ENCODE peak calls at places on chromosome 22, in six cellular contexts. One of them, this sample, is unnamed.

GRCh38 chr22:41919357-41920224 is 4.7 kb upstream of the SHISA8 start:
- DNase-seq in MCF 10A: no peak
- DNase-seq in activated CD8-positive, alpha-beta T cell treated with anti-CD3 and anti-CD28 coated beads for 36 hours: peak; percentile 68
- DNase-seq in esophagus squamous epithelium: no peak
- DNase-seq in sigmoid colon: no peak
- DNase-seq in cardiac fibroblast: peak; percentile 33
- DNase-seq in this sample: peak; percentile 64

GRCh38 chr22:18122254-18122554 is 11.6 kb downstream of the TUBA8 start:
- DNase-seq in activated CD8-positive, alpha-beta T cell treated with anti-CD3 and anti-CD28 coated beads for 36 hours: no peak
- DNase-seq in esophagus squamous epithelium: no peak
- DNase-seq in cardiac fibroblast: no peak
- DNase-seq in MCF 10A: no peak
- DNase-seq in sigmoid colon: no peak
- DNase-seq in this sample: no peak

GRCh38 chr22:26429458-26430238 is 588 bp downstream of the ASPHD2 start:
- DNase-seq in activated CD8-positive, alpha-beta T cell treated with anti-CD3 and anti-CD28 coated beads for 36 hours: peak; percentile 28
- DNase-seq in MCF 10A: no peak
- DNase-seq in cardiac fibroblast: no peak
- DNase-seq in sigmoid colon: no peak
- DNase-seq in esophagus squamous epithelium: no peak
- DNase-seq in this sample: no peak

GRCh38 chr22:39522567-39523300 is 2.4 kb downstream of the ATF4 start:
- DNase-seq in esophagus squamous epithelium: no peak
- DNase-seq in activated CD8-positive, alpha-beta T cell treated with anti-CD3 and anti-CD28 coated beads for 36 hours: peak; percentile 53
- DNase-seq in cardiac fibroblast: peak; percentile 62
- DNase-seq in MCF 10A: peak; percentile 65
- DNase-seq in sigmoid colon: peak; percentile 90
- DNase-seq in this sample: no peak

GRCh38 chr22:33240901-33241300 is 182.7 kb upstream of the SYN3 start:
- DNase-seq in cardiac fibroblast: peak; percentile 2
- DNase-seq in esophagus squamous epithelium: no peak
- DNase-seq in sigmoid colon: no peak
- DNase-seq in activated CD8-positive, alpha-beta T cell treated with anti-CD3 and anti-CD28 coated beads for 36 hours: no peak
- DNase-seq in MCF 10A: peak; percentile 81
- DNase-seq in this sample: no peak

GRCh38 chr22:26276530-26277200 is 107.4 kb downstream of the SEZ6L start:
- DNase-seq in sigmoid colon: no peak
- DNase-seq in cardiac fibroblast: no peak
- DNase-seq in esophagus squamous epithelium: no peak
- DNase-seq in activated CD8-positive, alpha-beta T cell treated with anti-CD3 and anti-CD28 coated beads for 36 hours: no peak
- DNase-seq in MCF 10A: no peak
- DNase-seq in this sample: no peak

GRCh38 chr22:29156507-29156906 is 49.2 kb upstream of the EMID1 start:
- DNase-seq in sigmoid colon: peak; percentile 46
- DNase-seq in cardiac fibroblast: peak; percentile 18
- DNase-seq in activated CD8-positive, alpha-beta T cell treated with anti-CD3 and anti-CD28 coated beads for 36 hours: no peak
- DNase-seq in MCF 10A: no peak
- DNase-seq in esophagus squamous epithelium: no peak
- DNase-seq in this sample: no peak

GRCh38 chr22:43481528-43482309 is 69.9 kb downstream of the MPPED1 start:
- DNase-seq in esophagus squamous epithelium: no peak
- DNase-seq in cardiac fibroblast: no peak
- DNase-seq in MCF 10A: peak; percentile 3
- DNase-seq in activated CD8-positive, alpha-beta T cell treated with anti-CD3 and anti-CD28 coated beads for 36 hours: peak; percentile 61
- DNase-seq in sigmoid colon: no peak
- DNase-seq in this sample: no peak

GRCh38 chr22:39908737-39909136 is 7.9 kb downstream of the GRAP2 start:
- DNase-seq in activated CD8-positive, alpha-beta T cell treated with anti-CD3 and anti-CD28 coated beads for 36 hours: peak; percentile 66
- DNase-seq in MCF 10A: peak; percentile 18
- DNase-seq in sigmoid colon: no peak
- DNase-seq in cardiac fibroblast: no peak
- DNase-seq in esophagus squamous epithelium: no peak
- DNase-seq in this sample: no peak

GRCh38 chr22:40679249-40679963 is at the start of gene MCHR1:
- DNase-seq in esophagus squamous epithelium: no peak
- DNase-seq in MCF 10A: no peak
- DNase-seq in cardiac fibroblast: no peak
- DNase-seq in sigmoid colon: no peak
- DNase-seq in activated CD8-positive, alpha-beta T cell treated with anti-CD3 and anti-CD28 coated beads for 36 hours: no peak
- DNase-seq in this sample: no peak

GRCh38 chr22:22219140-22219996 is 25.2 kb upstream of the VPREB1 start:
- DNase-seq in activated CD8-positive, alpha-beta T cell treated with anti-CD3 and anti-CD28 coated beads for 36 hours: no peak
- DNase-seq in cardiac fibroblast: no peak
- DNase-seq in esophagus squamous epithelium: no peak
- DNase-seq in sigmoid colon: no peak
- DNase-seq in MCF 10A: no peak
- DNase-seq in this sample: no peak

GRCh38 chr22:44191036-44191454 is 10.3 kb downstream of the PARVG start:
- DNase-seq in sigmoid colon: peak; percentile 57
- DNase-seq in activated CD8-positive, alpha-beta T cell treated with anti-CD3 and anti-CD28 coated beads for 36 hours: peak; percentile 88
- DNase-seq in esophagus squamous epithelium: no peak
- DNase-seq in MCF 10A: peak; percentile 28
- DNase-seq in cardiac fibroblast: no peak
- DNase-seq in this sample: no peak

GRCh38 chr22:28904211-28904808 is 20.9 kb downstream of the ZNRF3 start:
- DNase-seq in sigmoid colon: no peak
- DNase-seq in esophagus squamous epithelium: no peak
- DNase-seq in cardiac fibroblast: no peak
- DNase-seq in activated CD8-positive, alpha-beta T cell treated with anti-CD3 and anti-CD28 coated beads for 36 hours: no peak
- DNase-seq in MCF 10A: no peak
- DNase-seq in this sample: no peak

GRCh38 chr22:43526117-43526655 is 114.4 kb downstream of the MPPED1 start:
- DNase-seq in activated CD8-positive, alpha-beta T cell treated with anti-CD3 and anti-CD28 coated beads for 36 hours: no peak
- DNase-seq in cardiac fibroblast: no peak
- DNase-seq in MCF 10A: no peak
- DNase-seq in sigmoid colon: peak; percentile 41
- DNase-seq in esophagus squamous epithelium: no peak
- DNase-seq in this sample: no peak

DNA sequence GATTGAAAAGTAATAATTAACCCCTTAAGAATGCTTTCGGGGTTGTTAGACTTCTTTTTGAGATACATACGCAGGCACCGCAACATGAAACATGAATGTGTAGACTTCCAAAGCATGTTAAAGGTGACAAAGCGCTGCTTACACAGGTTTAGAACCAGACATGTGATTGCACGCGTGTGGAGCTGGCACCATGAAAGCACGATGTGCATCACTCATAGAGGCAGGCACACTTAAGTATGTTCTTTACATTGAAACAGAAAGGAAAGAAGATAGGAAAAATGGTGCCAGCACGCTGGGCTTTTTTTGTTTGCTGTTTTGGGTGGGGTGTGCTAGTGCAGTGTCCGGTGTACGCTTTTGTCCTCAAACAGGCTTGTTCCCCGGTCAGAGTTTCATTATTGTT is 83.6 kb upstream of the PPARA start:
- DNase-seq in esophagus squamous epithelium: no peak
- DNase-seq in cardiac fibroblast: no peak
- DNase-seq in activated CD8-positive, alpha-beta T cell treated with anti-CD3 and anti-CD28 coated beads for 36 hours: no peak
- DNase-seq in sigmoid colon: peak; percentile 63
- DNase-seq in MCF 10A: peak; percentile 78
- DNase-seq in this sample: no peak
- TF ChIP-seq CTCF in esophagus squamous epithelium: no peak
- TF ChIP-seq CTCF in cardiac fibroblast: no peak
- TF ChIP-seq CTCF in activated CD8-positive, alpha-beta T cell treated with anti-CD3 and anti-CD28 coated beads for 36 hours: no peak
- TF ChIP-seq CTCF in sigmoid colon: no peak
- TF ChIP-seq CTCF in MCF 10A: no peak
- TF ChIP-seq CTCF in this sample: no peak

DNA sequence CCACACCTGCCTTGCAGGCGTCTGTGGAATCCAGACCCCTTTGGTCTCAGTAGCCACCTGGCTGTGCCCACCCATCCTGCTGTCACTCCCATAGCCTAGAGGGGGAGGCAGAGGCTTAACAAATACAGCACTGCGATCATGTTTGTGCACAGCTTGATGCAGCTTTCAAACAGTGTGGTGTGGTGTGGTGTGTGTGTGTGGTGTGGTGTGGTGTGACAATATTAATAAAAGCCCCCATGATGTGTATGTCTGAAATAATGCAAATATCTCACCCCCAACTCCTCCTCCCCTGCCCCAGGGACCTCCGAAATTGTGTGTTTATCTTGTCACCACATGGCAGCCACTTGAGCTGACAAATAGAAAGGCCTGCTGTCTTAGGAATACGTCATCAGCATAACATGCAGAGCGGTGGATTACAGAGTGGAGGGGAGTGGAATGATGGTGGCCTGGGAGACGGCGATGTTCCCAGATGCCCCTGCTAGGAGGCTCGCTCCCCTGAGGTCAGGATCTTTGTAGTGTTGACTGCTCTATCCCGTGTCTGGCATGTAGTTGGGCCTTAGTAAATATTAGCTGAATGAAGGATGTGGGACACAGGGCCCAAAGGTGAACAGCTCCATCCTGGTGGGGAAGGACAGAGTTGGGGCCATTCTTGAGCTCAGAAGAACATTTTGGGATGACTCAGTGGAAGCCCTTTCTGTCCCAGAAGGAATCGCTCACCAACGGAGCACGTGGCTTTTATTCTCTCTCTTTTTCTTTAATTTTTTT is 2.8 kb downstream of the PDXP start:
- DNase-seq in cardiac fibroblast: peak; percentile 70
- DNase-seq in activated CD8-positive, alpha-beta T cell treated with anti-CD3 and anti-CD28 coated beads for 36 hours: peak; percentile 35
- DNase-seq in sigmoid colon: no peak
- DNase-seq in esophagus squamous epithelium: no peak
- DNase-seq in MCF 10A: no peak
- DNase-seq in this sample: no peak
- TF ChIP-seq CTCF in cardiac fibroblast: peak; percentile 49
- TF ChIP-seq CTCF in activated CD8-positive, alpha-beta T cell treated with anti-CD3 and anti-CD28 coated beads for 36 hours: peak; percentile 30
- TF ChIP-seq CTCF in sigmoid colon: peak; percentile 11
- TF ChIP-seq CTCF in esophagus squamous epithelium: no peak
- TF ChIP-seq CTCF in MCF 10A: peak; percentile 8
- TF ChIP-seq CTCF in this sample: peak; percentile 49

GRCh38 chr22:48516571-48516970 is 1311.1 kb downstream of the BRD1 start:
- DNase-seq in sigmoid colon: no peak
- DNase-seq in activated CD8-positive, alpha-beta T cell treated with anti-CD3 and anti-CD28 coated beads for 36 hours: no peak
- DNase-seq in esophagus squamous epithelium: no peak
- DNase-seq in cardiac fibroblast: no peak
- DNase-seq in MCF 10A: no peak
- DNase-seq in this sample: no peak

GRCh38 chr22:48513929-48514328 is 1313.7 kb downstream of the BRD1 start:
- DNase-seq in esophagus squamous epithelium: no peak
- DNase-seq in cardiac fibroblast: no peak
- DNase-seq in MCF 10A: no peak
- DNase-seq in activated CD8-positive, alpha-beta T cell treated with anti-CD3 and anti-CD28 coated beads for 36 hours: no peak
- DNase-seq in sigmoid colon: no peak
- DNase-seq in this sample: no peak

GRCh38 chr22:48515571-48516200 is 1312.0 kb downstream of the BRD1 start:
- DNase-seq in sigmoid colon: no peak
- DNase-seq in MCF 10A: no peak
- DNase-seq in activated CD8-positive, alpha-beta T cell treated with anti-CD3 and anti-CD28 coated beads for 36 hours: no peak
- DNase-seq in esophagus squamous epithelium: no peak
- DNase-seq in cardiac fibroblast: no peak
- DNase-seq in this sample: no peak

GRCh38 chr22:48520207-48520606 is 1307.5 kb downstream of the BRD1 start:
- DNase-seq in MCF 10A: no peak
- DNase-seq in esophagus squamous epithelium: no peak
- DNase-seq in sigmoid colon: no peak
- DNase-seq in cardiac fibroblast: no peak
- DNase-seq in activated CD8-positive, alpha-beta T cell treated with anti-CD3 and anti-CD28 coated beads for 36 hours: no peak
- DNase-seq in this sample: no peak

GRCh38 chr22:48517039-48518030 is 1310.3 kb downstream of the BRD1 start:
- DNase-seq in esophagus squamous epithelium: no peak
- DNase-seq in sigmoid colon: peak; percentile 80
- DNase-seq in cardiac fibroblast: no peak
- DNase-seq in MCF 10A: no peak
- DNase-seq in activated CD8-positive, alpha-beta T cell treated with anti-CD3 and anti-CD28 coated beads for 36 hours: no peak
- DNase-seq in this sample: peak; percentile 68
- TF ChIP-seq CTCF in esophagus squamous epithelium: no peak
- TF ChIP-seq CTCF in sigmoid colon: no peak
- TF ChIP-seq CTCF in cardiac fibroblast: no peak
- TF ChIP-seq CTCF in MCF 10A: no peak
- TF ChIP-seq CTCF in activated CD8-positive, alpha-beta T cell treated with anti-CD3 and anti-CD28 coated beads for 36 hours: no peak
- TF ChIP-seq CTCF in this sample: no peak

GRCh38 chr22:35034963-35035362 is 31.0 kb upstream of the ISX start:
- DNase-seq in cardiac fibroblast: no peak
- DNase-seq in MCF 10A: no peak
- DNase-seq in esophagus squamous epithelium: no peak
- DNase-seq in sigmoid colon: no peak
- DNase-seq in activated CD8-positive, alpha-beta T cell treated with anti-CD3 and anti-CD28 coated beads for 36 hours: no peak
- DNase-seq in this sample: no peak

GRCh38 chr22:35032571-35032970 is 33.4 kb upstream of the ISX start:
- DNase-seq in cardiac fibroblast: no peak
- DNase-seq in MCF 10A: no peak
- DNase-seq in esophagus squamous epithelium: no peak
- DNase-seq in activated CD8-positive, alpha-beta T cell treated with anti-CD3 and anti-CD28 coated beads for 36 hours: no peak
- DNase-seq in sigmoid colon: no peak
- DNase-seq in this sample: no peak

GRCh38 chr22:35039625-35040024 is 26.3 kb upstream of the ISX start:
- DNase-seq in MCF 10A: no peak
- DNase-seq in esophagus squamous epithelium: no peak
- DNase-seq in cardiac fibroblast: no peak
- DNase-seq in sigmoid colon: no peak
- DNase-seq in activated CD8-positive, alpha-beta T cell treated with anti-CD3 and anti-CD28 coated beads for 36 hours: no peak
- DNase-seq in this sample: no peak

GRCh38 chr22:35033635-35034296 is 32.2 kb upstream of the ISX start:
- DNase-seq in cardiac fibroblast: no peak
- DNase-seq in activated CD8-positive, alpha-beta T cell treated with anti-CD3 and anti-CD28 coated beads for 36 hours: no peak
- DNase-seq in sigmoid colon: no peak
- DNase-seq in MCF 10A: no peak
- DNase-seq in esophagus squamous epithelium: no peak
- DNase-seq in this sample: no peak

GRCh38 chr22:35037089-35037488 is 28.9 kb upstream of the ISX start:
- DNase-seq in cardiac fibroblast: no peak
- DNase-seq in sigmoid colon: no peak
- DNase-seq in MCF 10A: no peak
- DNase-seq in activated CD8-positive, alpha-beta T cell treated with anti-CD3 and anti-CD28 coated beads for 36 hours: peak; percentile 4
- DNase-seq in esophagus squamous epithelium: no peak
- DNase-seq in this sample: peak; percentile 9
- TF ChIP-seq CTCF in cardiac fibroblast: no peak
- TF ChIP-seq CTCF in sigmoid colon: no peak
- TF ChIP-seq CTCF in MCF 10A: no peak
- TF ChIP-seq CTCF in activated CD8-positive, alpha-beta T cell treated with anti-CD3 and anti-CD28 coated beads for 36 hours: no peak
- TF ChIP-seq CTCF in esophagus squamous epithelium: no peak
- TF ChIP-seq CTCF in this sample: peak; percentile 42

DNA sequence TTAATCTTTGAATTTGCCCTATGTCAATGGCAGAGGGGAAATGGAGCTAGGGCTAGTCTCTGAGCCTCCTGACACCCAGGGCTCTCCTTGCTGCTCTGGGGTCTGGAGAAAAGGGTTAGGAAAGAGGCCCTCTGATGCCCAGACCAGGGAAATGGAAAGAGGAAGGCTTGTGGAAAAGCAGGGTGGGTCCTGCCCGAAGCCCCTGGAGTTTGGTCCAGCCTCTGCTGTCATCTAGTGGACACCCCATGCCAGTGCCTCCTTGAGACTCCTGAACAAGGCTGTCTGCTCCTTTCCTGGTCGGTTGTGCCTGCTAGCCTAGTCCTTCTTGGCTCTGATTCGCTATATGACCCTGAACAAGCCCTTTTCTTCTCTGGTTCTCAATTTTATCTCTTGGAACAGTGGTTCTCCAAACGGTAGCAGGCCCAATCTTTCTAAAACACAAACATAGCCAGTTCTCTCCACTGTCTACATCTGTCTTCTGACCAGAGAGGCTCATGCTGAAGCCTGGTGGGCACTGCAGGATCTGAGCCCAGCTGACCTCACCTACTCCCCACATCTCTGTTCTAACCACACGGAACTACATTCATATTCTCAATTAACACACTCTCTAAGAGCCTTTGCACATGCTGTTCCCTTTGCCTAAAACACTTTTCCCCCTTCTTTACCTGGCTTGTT is 8.8 kb upstream of the PLA2G3 start:
- DNase-seq in MCF 10A: peak; percentile 75
- DNase-seq in esophagus squamous epithelium: no peak
- DNase-seq in cardiac fibroblast: peak; percentile 90
- DNase-seq in activated CD8-positive, alpha-beta T cell treated with anti-CD3 and anti-CD28 coated beads for 36 hours: peak; percentile 60
- DNase-seq in sigmoid colon: peak; percentile 89
- DNase-seq in this sample: peak; percentile 59
- TF ChIP-seq CTCF in MCF 10A: peak; percentile 92
- TF ChIP-seq CTCF in esophagus squamous epithelium: peak; percentile 52
- TF ChIP-seq CTCF in cardiac fibroblast: peak; percentile 99
- TF ChIP-seq CTCF in activated CD8-positive, alpha-beta T cell treated with anti-CD3 and anti-CD28 coated beads for 36 hours: peak; percentile 75
- TF ChIP-seq CTCF in sigmoid colon: peak; percentile 90
- TF ChIP-seq CTCF in this sample: peak; percentile 85

This sample was measured in neural crest cell.